ENCODE peak calls at places on chromosomes 16 and 17, in seven cellular contexts. One of them, this sample, is unnamed.

GRCh38 chr16:74903095-74903494 is 81.8 kb downstream of the WDR59 start:
- DNase-seq in effector memory CD8-positive, alpha-beta T cell: no peak
- DNase-seq in MM.1S: no peak
- DNase-seq in activated T-helper 1 cell treated with Interleukin-2 at 50 U/mL for 16 hours: no peak
- DNase-seq in type B pancreatic cell: no peak
- DNase-seq in AG04450: no peak
- DNase-seq in activated effector memory CD4-positive, alpha-beta T cell treated with Interleukin-2 at 50 U/mL for 16 hours: no peak
- DNase-seq in this sample: no peak

GRCh38 chr17:35588196-35588920 is 1.2 kb downstream of the AP2B1 start:
- DNase-seq in activated T-helper 1 cell treated with Interleukin-2 at 50 U/mL for 16 hours: no peak
- DNase-seq in type B pancreatic cell: no peak
- DNase-seq in AG04450: no peak
- DNase-seq in effector memory CD8-positive, alpha-beta T cell: no peak
- DNase-seq in activated effector memory CD4-positive, alpha-beta T cell treated with Interleukin-2 at 50 U/mL for 16 hours: no peak
- DNase-seq in MM.1S: no peak
- DNase-seq in this sample: peak

GRCh38 chr17:7889166-7889584 is 586 bp downstream of the CHD3 start:
- DNase-seq in activated T-helper 1 cell treated with Interleukin-2 at 50 U/mL for 16 hours: peak
- DNase-seq in activated effector memory CD4-positive, alpha-beta T cell treated with Interleukin-2 at 50 U/mL for 16 hours: peak
- DNase-seq in type B pancreatic cell: peak
- DNase-seq in effector memory CD8-positive, alpha-beta T cell: peak
- DNase-seq in MM.1S: no peak
- DNase-seq in AG04450: peak
- DNase-seq in this sample: peak

GRCh38 chr16:67805718-67806427 is 487 bp downstream of the RANBP10 start:
- DNase-seq in activated effector memory CD4-positive, alpha-beta T cell treated with Interleukin-2 at 50 U/mL for 16 hours: no peak
- DNase-seq in effector memory CD8-positive, alpha-beta T cell: peak
- DNase-seq in activated T-helper 1 cell treated with Interleukin-2 at 50 U/mL for 16 hours: no peak
- DNase-seq in MM.1S: no peak
- DNase-seq in type B pancreatic cell: no peak
- DNase-seq in AG04450: no peak
- DNase-seq in this sample: no peak

GRCh38 chr17:13070732-13071131 is 52.9 kb upstream of the ELAC2 start:
- DNase-seq in type B pancreatic cell: no peak
- DNase-seq in activated effector memory CD4-positive, alpha-beta T cell treated with Interleukin-2 at 50 U/mL for 16 hours: no peak
- DNase-seq in activated T-helper 1 cell treated with Interleukin-2 at 50 U/mL for 16 hours: no peak
- DNase-seq in AG04450: no peak
- DNase-seq in effector memory CD8-positive, alpha-beta T cell: no peak
- DNase-seq in MM.1S: no peak
- DNase-seq in this sample: no peak

GRCh38 chr16:75271441-75272096 is 20.1 kb upstream of the BCAR1 start:
- DNase-seq in activated T-helper 1 cell treated with Interleukin-2 at 50 U/mL for 16 hours: no peak
- DNase-seq in activated effector memory CD4-positive, alpha-beta T cell treated with Interleukin-2 at 50 U/mL for 16 hours: no peak
- DNase-seq in type B pancreatic cell: no peak
- DNase-seq in AG04450: no peak
- DNase-seq in MM.1S: no peak
- DNase-seq in effector memory CD8-positive, alpha-beta T cell: no peak
- DNase-seq in this sample: no peak

GRCh38 chr16:11101695-11102522 is 154.1 kb downstream of the SOCS1 start:
- DNase-seq in AG04450: peak
- DNase-seq in activated effector memory CD4-positive, alpha-beta T cell treated with Interleukin-2 at 50 U/mL for 16 hours: no peak
- DNase-seq in MM.1S: no peak
- DNase-seq in type B pancreatic cell: no peak
- DNase-seq in activated T-helper 1 cell treated with Interleukin-2 at 50 U/mL for 16 hours: no peak
- DNase-seq in effector memory CD8-positive, alpha-beta T cell: no peak
- DNase-seq in this sample: no peak

GRCh38 chr17:50556803-50557202 is 3.7 kb upstream of the CACNA1G start:
- DNase-seq in type B pancreatic cell: no peak
- DNase-seq in effector memory CD8-positive, alpha-beta T cell: no peak
- DNase-seq in MM.1S: no peak
- DNase-seq in activated effector memory CD4-positive, alpha-beta T cell treated with Interleukin-2 at 50 U/mL for 16 hours: no peak
- DNase-seq in activated T-helper 1 cell treated with Interleukin-2 at 50 U/mL for 16 hours: no peak
- DNase-seq in AG04450: no peak
- DNase-seq in this sample: no peak